ENCODE peak calls at places on chromosome 2, in five cellular contexts. F is GM12878, N is stomach, A is tibial nerve, W is H1. K is an unnamed sample.

GRCh38 chr2:145601306-145601925 is 1081.5 kb upstream of the ZEB2 start:
- DNase-seq in F (no peak), N (no peak), A (no peak), W (no peak), K (no peak)

GRCh38 chr2:200335657-200336056 is 29.2 kb downstream of the SPATS2L start:
- DNase-seq in F (no peak), N (no peak), A (no peak), W (no peak), K (peak; percentile 76)

GRCh38 chr2:118914721-118915453 is 27.1 kb upstream of the MARCO start:
- DNase-seq in F (no peak), N (no peak), A (no peak), W (no peak), K (no peak)

GRCh38 chr2:238142382-238143205 is 4.1 kb downstream of the KLHL30 start:
- DNase-seq in F (no peak), N (no peak), A (no peak), W (no peak), K (no peak)

GRCh38 chr2:170204561-170204960 is 26.6 kb downstream of the MYO3B start:
- DNase-seq in F (no peak), N (no peak), A (no peak), W (no peak), K (no peak)

GRCh38 chr2:59806486-59806885 is 747.0 kb downstream of the BCL11A start:
- DNase-seq in F (no peak), N (no peak), A (no peak), W (no peak), K (no peak)

GRCh38 chr2:234528410-234529150 is 31.7 kb upstream of the ARL4C start:
- DNase-seq in F (no peak), N (no peak), A (no peak), W (no peak), K (no peak)

GRCh38 chr2:229905601-229906000 is 16.2 kb downstream of the TRIP12 start:
- DNase-seq in F (no peak), N (no peak), A (no peak), W (no peak), K (no peak)

GRCh38 chr2:38740851-38741541 is 10.2 kb downstream of the SRSF7 start:
- DNase-seq in F (no peak), N (no peak), A (no peak), W (no peak), K (peak; percentile 73)

GRCh38 chr2:203824653-203825052 is 42.9 kb upstream of the CTLA4 start:
- DNase-seq in F (no peak), N (no peak), A (no peak), W (no peak), K (no peak)

GRCh38 chr2:122705751-122706150 is 950.3 kb downstream of the TSN start:
- DNase-seq in F (no peak), N (no peak), A (no peak), W (no peak), K (no peak)

GRCh38 chr2:116141891-116142474 is 1672.5 kb upstream of the DDX18 start:
- DNase-seq in F (no peak), N (no peak), A (no peak), W (no peak), K (no peak)

GRCh38 chr2:127154985-127155650 is 48.2 kb upstream of the BIN1 start:
- DNase-seq in F (no peak), N (no peak), A (no peak), W (no peak), K (no peak)

GRCh38 chr2:23351388-23352141 is 33.4 kb upstream of the KLHL29 start:
- DNase-seq in F (no peak), N (peak; percentile 72), A (peak; percentile 85), W (peak; percentile 61), K (peak; percentile 69)

GRCh38 chr2:18639756-18640453 is 50.5 kb upstream of the NT5C1B start:
- DNase-seq in F (no peak), N (no peak), A (no peak), W (no peak), K (no peak)

GRCh38 chr2:226561962-226562361 is 237.7 kb downstream of the IRS1 start:
- DNase-seq in F (no peak), N (peak; percentile 61), A (no peak), W (no peak), K (no peak)

GRCh38 chr2:231245253-231246094 is 47.0 kb downstream of the ARMC9 start:
- DNase-seq in F (no peak), N (peak; percentile 40), A (no peak), W (no peak), K (no peak)

DNA sequence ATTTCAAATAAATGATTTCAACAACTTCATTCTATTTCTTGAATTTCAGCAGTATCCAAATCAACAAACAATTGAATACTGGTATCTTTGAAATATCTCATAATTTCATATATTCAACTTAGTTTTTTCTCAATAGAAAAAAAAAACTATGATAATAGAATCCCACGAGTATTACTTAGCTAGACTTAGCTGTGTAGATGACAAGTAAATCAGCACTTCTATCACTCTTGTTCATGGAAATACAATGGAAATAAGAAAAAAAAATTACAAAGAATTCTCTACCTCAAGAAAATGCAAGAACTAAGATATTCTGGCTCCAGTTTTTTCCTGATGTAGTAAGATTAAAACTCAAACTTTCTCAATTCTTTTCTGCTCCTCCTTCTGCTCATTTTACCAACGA is 256.2 kb upstream of the KYNU start:
- DNase-seq in F (no peak), N (no peak), A (no peak), W (no peak), K (no peak)
- TF ChIP-seq EP300 in F (no peak), N (no peak), A (no peak), W (no peak), K (no peak)

GRCh38 chr2:215104226-215104625 is 34.2 kb downstream of the ABCA12 start:
- DNase-seq in F (no peak), N (no peak), A (no peak), W (no peak), K (peak; percentile 5)
- TF ChIP-seq EP300 in F (no peak), N (no peak), A (no peak), W (no peak), K (no peak)

GRCh38 chr2:71502941-71503738 is 49.8 kb downstream of the DYSF start:
- DNase-seq in F (no peak), N (no peak), A (no peak), W (no peak), K (no peak)

GRCh38 chr2:71498261-71498701 is 44.9 kb downstream of the DYSF start:
- DNase-seq in F (no peak), N (no peak), A (no peak), W (no peak), K (peak; percentile 25)

GRCh38 chr2:71499691-71500090 is 46.3 kb downstream of the DYSF start:
- DNase-seq in F (no peak), N (no peak), A (no peak), W (no peak), K (no peak)

GRCh38 chr2:71503827-71504226 is 50.5 kb downstream of the DYSF start:
- DNase-seq in F (no peak), N (no peak), A (no peak), W (no peak), K (no peak)

GRCh38 chr2:71500426-71501079 is 47.2 kb downstream of the DYSF start:
- DNase-seq in F (no peak), N (no peak), A (no peak), W (no peak), K (no peak)
- TF ChIP-seq EP300 in F (no peak), N (no peak), A (no peak), W (no peak), K (no peak)

DNA sequence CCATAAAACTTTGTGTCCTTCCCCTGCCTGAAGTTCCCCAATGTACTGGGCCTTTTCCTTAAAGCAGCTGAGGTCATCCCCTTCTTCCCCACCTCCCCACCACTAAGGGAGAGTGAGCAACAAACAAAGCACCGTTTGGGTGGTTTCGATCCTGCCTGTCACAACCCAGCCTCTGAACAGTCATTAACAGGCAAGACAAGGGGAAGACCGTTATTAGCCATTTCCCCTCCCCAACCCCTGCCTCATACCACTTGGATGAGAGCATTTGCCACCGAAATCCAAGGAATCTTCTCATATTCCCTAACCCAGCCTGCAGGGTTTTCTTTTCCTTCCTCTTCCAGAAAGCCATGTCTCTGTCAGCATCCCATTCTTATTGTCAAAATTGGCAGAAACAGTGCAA is 65.6 kb downstream of the STRADB start:
- DNase-seq in F (no peak), N (no peak), A (no peak), W (no peak), K (no peak)
- TF ChIP-seq EP300 in F (no peak), N (no peak), A (no peak), W (no peak), K (no peak)

GRCh38 chr2:85420743-85421705 is 2.5 kb downstream of the SH2D6 start:
- DNase-seq in F (no peak), N (peak; percentile 95), A (peak; percentile 93), W (no peak), K (peak; percentile 98)
- TF ChIP-seq EP300 in F (no peak), N (no peak), A (no peak), W (peak; percentile 24), K (peak; percentile 92)

GRCh38 chr2:172253190-172254052 is 150.7 kb upstream of the DLX2 start:
- DNase-seq in F (no peak), N (peak; percentile 50), A (peak; percentile 31), W (no peak), K (peak; percentile 95)
- TF ChIP-seq EP300 in F (no peak), N (no peak), A (no peak), W (no peak), K (peak; percentile 34)

GRCh38 chr2:43937269-43937820 is 58.4 kb downstream of the LRPPRC start:
- DNase-seq in F (no peak), N (no peak), A (no peak), W (no peak), K (no peak)

GRCh38 chr2:43942001-43942400 is 53.8 kb downstream of the LRPPRC start:
- DNase-seq in F (no peak), N (no peak), A (no peak), W (no peak), K (no peak)

GRCh38 chr2:43941359-43941758 is 54.4 kb downstream of the LRPPRC start:
- DNase-seq in F (no peak), N (no peak), A (no peak), W (no peak), K (no peak)

GRCh38 chr2:43942881-43943280 is 52.9 kb downstream of the LRPPRC start:
- DNase-seq in F (no peak), N (no peak), A (no peak), W (no peak), K (no peak)

GRCh38 chr2:43939695-43940094 is 56.1 kb downstream of the LRPPRC start:
- DNase-seq in F (no peak), N (no peak), A (no peak), W (no peak), K (no peak)
- TF ChIP-seq EP300 in F (no peak), N (no peak), A (no peak), W (no peak), K (no peak)

GRCh38 chr2:64105676-64106461 is 38.4 kb downstream of the PELI1 start:
- DNase-seq in F (no peak), N (no peak), A (no peak), W (no peak), K (peak; percentile 42)
- TF ChIP-seq EP300 in F (peak; percentile 24), N (no peak), A (no peak), W (no peak), K (no peak)

GRCh38 chr2:25885933-25886332 is 7.6 kb upstream of the ASXL2 start:
- DNase-seq in F (no peak), N (no peak), A (no peak), W (no peak), K (peak; percentile 78)
- TF ChIP-seq EP300 in F (no peak), N (no peak), A (no peak), W (no peak), K (no peak)